ENCODE peak calls at places on chromosome 20, in five cellular contexts. J is cardiac muscle cell, F is mammary epithelial cell, U is RWPE1, O is psoas muscle. D is an unnamed sample.
A peak's percentile ranks its signal among the peaks of the same experiment; 100 is the strongest.

GRCh38 chr20:13775867-13776266 is 8.9 kb downstream of the ESF1 start:
- DNase-seq in O (no peak), J (no peak), U (no peak), F (no peak), D (no peak)

GRCh38 chr20:20594171-20594530 is 118.3 kb downstream of the RALGAPA2 start:
- DNase-seq in O (no peak), U (peak; percentile 26), F (no peak), J (no peak), D (peak; percentile 53)

GRCh38 chr20:57664476-57664875 is 44.2 kb upstream of the ZBP1 start:
- DNase-seq in F (no peak), U (no peak), O (no peak), J (no peak), D (no peak)

GRCh38 chr20:44173846-44174245 is 13.1 kb downstream of the JPH2 start:
- DNase-seq in U (no peak), J (no peak), O (no peak), F (no peak), D (no peak)

GRCh38 chr20:7540923-7541322 is 399.3 kb downstream of the HAO1 start:
- DNase-seq in F (peak; percentile 50), U (no peak), J (no peak), O (no peak), D (no peak)

GRCh38 chr20:52103469-52103910 is 88.1 kb downstream of the ZFP64 start:
- DNase-seq in O (no peak), F (no peak), J (no peak), U (peak; percentile 22), D (no peak)

GRCh38 chr20:60389882-60390281 is 431.7 kb downstream of the CDH26 start:
- DNase-seq in F (no peak), J (no peak), O (no peak), U (no peak), D (no peak)

GRCh38 chr20:57698191-57698866 is 11.5 kb downstream of the PMEPA1 start:
- DNase-seq in U (peak; percentile 100), O (no peak), F (peak; percentile 99), J (no peak), D (peak; percentile 84)

GRCh38 chr20:58053391-58054055 is 174.9 kb downstream of the ANKRD60 start:
- DNase-seq in U (no peak), F (no peak), J (no peak), O (no peak), D (no peak)

GRCh38 chr20:56433880-56434255 is 21.8 kb downstream of the CASS4 start:
- DNase-seq in F (no peak), U (no peak), J (no peak), O (no peak), D (no peak)

GRCh38 chr20:57347393-57347792 is 3.7 kb upstream of the RAE1 start:
- DNase-seq in J (no peak), F (no peak), U (no peak), O (no peak), D (no peak)

GRCh38 chr20:14761903-14762302 is 424.5 kb upstream of the FLRT3 start:
- DNase-seq in J (peak; percentile 76), F (no peak), O (no peak), U (no peak), D (no peak)

GRCh38 chr20:13492001-13492480 is 146.7 kb downstream of the TASP1 start:
- DNase-seq in O (peak; percentile 21), U (peak; percentile 55), F (peak; percentile 80), J (peak; percentile 1), D (peak; percentile 13)

GRCh38 chr20:23092861-23093543 is 6.9 kb upstream of the CD93 start:
- DNase-seq in J (no peak), O (no peak), F (no peak), U (no peak), D (no peak)

GRCh38 chr20:528923-529594 is 14.5 kb downstream of the CSNK2A1 start:
- DNase-seq in J (no peak), F (peak; percentile 93), U (peak; percentile 93), O (no peak), D (no peak)

GRCh38 chr20:2305946-2306345 is 10.1 kb downstream of the TGM3 start:
- DNase-seq in U (no peak), O (no peak), J (no peak), F (no peak), D (peak; percentile 46)

GRCh38 chr20:53413188-53413631 is 180.4 kb downstream of the ZNF217 start:
- DNase-seq in U (peak; percentile 44), O (no peak), F (no peak), J (peak; percentile 31), D (peak; percentile 79)

GRCh38 chr20:59149678-59150504 is 13.7 kb upstream of the ZNF831 start:
- DNase-seq in J (no peak), U (no peak), O (peak; percentile 27), F (no peak), D (peak; percentile 28)

GRCh38 chr20:57835462-57836455 is 125.9 kb upstream of the PMEPA1 start:
- DNase-seq in J (no peak), F (no peak), U (no peak), O (no peak), D (no peak)

GRCh38 chr20:25254986-25255680 is 7.2 kb downstream of the PYGB start:
- DNase-seq in O (no peak), U (no peak), J (peak; percentile 16), F (peak; percentile 35), D (no peak)

GRCh38 chr20:8305449-8305978 is 173.4 kb downstream of the PLCB1 start:
- DNase-seq in F (peak; percentile 58), J (peak; percentile 64), U (peak; percentile 46), O (peak; percentile 19), D (peak; percentile 71)

GRCh38 chr20:57450419-57450818 is 59.2 kb downstream of the RBM38 start:
- DNase-seq in F (no peak), U (no peak), O (peak; percentile 41), J (no peak), D (no peak)

GRCh38 chr20:40860487-40860902 is 168.1 kb upstream of the TOP1 start:
- DNase-seq in O (no peak), J (no peak), F (peak; percentile 63), U (peak; percentile 67), D (peak; percentile 14)

GRCh38 chr20:48531505-48531904 is 296.3 kb downstream of the PREX1 start:
- DNase-seq in O (no peak), J (no peak), U (no peak), F (no peak), D (no peak)
- H3K27ac ChIP-seq in O (no peak overlapping the region), J (no peak overlapping the region), U (no peak overlapping the region), F (no peak overlapping the region), D (no peak overlapping the region)

GRCh38 chr20:34412453-34412852 is 49.4 kb downstream of the ITCH start:
- DNase-seq in F (no peak), U (no peak), O (no peak), J (no peak), D (no peak)
- H3K27ac ChIP-seq in F (no peak overlapping the region), U (no peak overlapping the region), O (no peak overlapping the region), J (no peak overlapping the region), D (no peak overlapping the region)

GRCh38 chr20:49166534-49167449 is 21.3 kb downstream of the STAU1 start:
- DNase-seq in U (no peak), J (no peak), O (no peak), F (no peak), D (no peak)

GRCh38 chr20:49169547-49169946 is 18.6 kb downstream of the STAU1 start:
- DNase-seq in O (no peak), U (no peak), J (no peak), F (no peak), D (no peak)

GRCh38 chr20:49163696-49164095 is 24.4 kb downstream of the STAU1 start:
- DNase-seq in O (no peak), J (no peak), F (no peak), U (no peak), D (no peak)

GRCh38 chr20:49167811-49168507 is 20.2 kb downstream of the STAU1 start:
- DNase-seq in F (no peak), U (no peak), J (no peak), O (no peak), D (no peak)

DNA sequence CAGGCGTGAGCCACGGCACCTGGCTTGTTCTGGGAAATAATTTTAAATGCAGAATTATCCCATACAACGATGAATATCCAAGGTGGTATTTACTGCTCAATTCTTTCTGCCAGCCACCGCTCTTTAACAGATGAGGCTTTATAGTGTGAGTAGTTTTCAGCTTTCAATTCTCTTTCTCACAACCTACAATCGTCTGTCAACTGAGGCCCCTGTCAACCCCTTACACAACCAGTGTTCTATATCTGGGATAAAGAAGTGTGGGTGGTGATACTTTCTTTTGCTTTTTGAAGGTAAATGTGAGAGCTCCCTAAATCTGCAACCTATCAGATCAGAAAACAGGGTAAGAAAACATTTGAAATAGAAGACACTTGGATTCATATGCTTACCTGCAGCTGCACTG is 22.5 kb downstream of the STAU1 start:
- DNase-seq in O (no peak), F (no peak), J (no peak), U (no peak), D (no peak)
- H3K27ac ChIP-seq in O (no peak overlapping the region), F (no peak overlapping the region), J (no peak overlapping the region), U (no peak overlapping the region), D (no peak overlapping the region)

GRCh38 chr20:54623923-54624569 is 148.7 kb downstream of the DOK5 start:
- DNase-seq in F (no peak), O (no peak), U (no peak), J (no peak), D (no peak)

GRCh38 chr20:54624701-54625472 is 149.5 kb downstream of the DOK5 start:
- DNase-seq in O (no peak), U (no peak), J (no peak), F (no peak), D (peak; percentile 35)

GRCh38 chr20:54625497-54625896 is 150.1 kb downstream of the DOK5 start:
- DNase-seq in J (no peak), U (no peak), O (no peak), F (no peak), D (no peak)

GRCh38 chr20:54619181-54619580 is 143.8 kb downstream of the DOK5 start:
- DNase-seq in J (peak; percentile 41), F (no peak), U (no peak), O (no peak), D (peak; percentile 14)

DNA sequence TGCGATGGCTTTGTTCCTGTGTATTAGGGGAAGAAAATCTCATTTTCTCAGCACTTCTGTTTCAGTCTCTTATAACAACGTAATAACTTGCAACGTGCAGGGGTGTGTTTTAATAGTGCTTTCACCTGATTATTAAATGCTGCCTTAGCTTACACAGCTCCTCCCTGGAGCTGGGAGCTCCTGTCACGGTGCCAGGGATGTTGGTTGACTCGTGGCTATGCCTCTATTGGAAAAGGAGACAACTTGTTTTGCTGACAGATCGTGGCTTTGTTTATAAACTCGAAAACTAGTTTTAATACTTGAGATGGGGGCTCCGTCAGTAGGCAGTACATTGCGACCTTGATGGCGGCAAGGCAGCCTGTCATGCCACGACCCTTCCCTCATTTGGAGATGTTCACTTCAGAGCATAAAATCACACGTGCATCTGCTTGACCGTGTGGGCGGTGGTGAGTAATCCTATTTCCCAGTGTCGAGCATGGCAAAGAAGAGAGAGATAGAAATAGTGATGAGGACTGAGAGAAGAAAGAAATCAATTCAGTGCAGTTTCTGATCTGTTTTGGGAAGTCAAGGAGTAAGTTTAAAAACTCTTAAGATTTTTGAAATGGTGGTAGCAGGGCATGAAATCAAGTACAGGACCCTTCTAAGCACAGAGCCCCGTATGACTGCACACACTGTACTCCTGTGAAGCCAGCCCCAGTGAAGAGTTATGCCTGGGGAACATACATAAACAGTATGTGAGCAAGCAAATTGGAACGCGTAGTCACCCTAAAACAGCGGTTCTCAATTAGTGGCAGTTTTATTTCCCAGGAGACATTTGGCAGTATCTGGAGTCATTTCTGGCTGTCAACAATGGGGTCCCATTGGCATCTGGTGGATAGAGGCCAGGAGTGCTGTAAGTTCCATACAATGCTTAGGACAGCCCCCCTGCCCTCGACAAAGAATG is 147.2 kb downstream of the DOK5 start:
- DNase-seq in J (no peak), U (no peak), F (no peak), O (no peak), D (no peak)
- H3K27ac ChIP-seq in J (no peak overlapping the region), U (no peak overlapping the region), F (no peak overlapping the region), O (no peak overlapping the region), D (no peak overlapping the region)

GRCh38 chr20:50273601-50274491 is 83.2 kb downstream of the CEBPB start:
- DNase-seq in U (no peak), J (no peak), F (no peak), O (peak; percentile 71), D (no peak)
- H3K27ac ChIP-seq in U (peak overlapping the region; percentile 49), J (no peak overlapping the region), F (no peak overlapping the region), O (peak overlapping the region; percentile 68), D (no peak overlapping the region)

D was measured in hepatocyte.